ENCODE peak calls at places on chromosomes 5 and 9, in six cellular contexts. M is IMR-90, K is mesenchymal stem cell, J is H1, Y is H9, F is trophoblast cell. P is an unnamed sample.
A peak's percentile ranks its signal among the peaks of the same experiment; 100 is the strongest.

GRCh38 chr9:12975496-12975895 is 200.7 kb downstream of the LURAP1L start:
- DNase-seq in K (no peak), J (no peak), M (no peak), Y (no peak), F (no peak), P (no peak)

GRCh38 chr9:104836235-104836634 is 72.3 kb downstream of the NIPSNAP3B start:
- DNase-seq in J (no peak), M (peak; percentile 15), Y (no peak), F (no peak), K (peak; percentile 61), P (no peak)

GRCh38 chr5:134845335-134845851 is 375 bp upstream of the C5orf24 start:
- DNase-seq in K (no peak), M (peak; percentile 59), F (no peak), Y (no peak), J (no peak), P (no peak)

GRCh38 chr5:56456002-56456401 is 222.9 kb upstream of the ANKRD55 start:
- DNase-seq in M (peak; percentile 76), K (peak; percentile 19), J (no peak), F (no peak), Y (no peak), P (no peak)

GRCh38 chr5:133817456-133817855 is 151.0 kb downstream of the C5orf15 start:
- DNase-seq in K (no peak), Y (no peak), F (no peak), M (no peak), J (no peak), P (no peak)

GRCh38 chr5:41793156-41793770 is 77.0 kb downstream of the OXCT1 start:
- DNase-seq in K (peak; percentile 80), F (no peak), Y (no peak), J (no peak), M (peak; percentile 93), P (no peak)

GRCh38 chr5:22577006-22577405 is 276.1 kb downstream of the CDH12 start:
- DNase-seq in K (no peak), F (no peak), Y (no peak), J (no peak), M (no peak), P (no peak)

GRCh38 chr5:33662721-33663435 is 222.1 kb downstream of the TARS1 start:
- DNase-seq in Y (no peak), J (no peak), F (no peak), M (peak; percentile 76), K (no peak), P (no peak)

GRCh38 chr5:11384441-11385250 is 519.6 kb downstream of the CTNND2 start:
- DNase-seq in J (peak; percentile 62), K (no peak), F (no peak), Y (peak; percentile 39), M (no peak), P (no peak)

GRCh38 chr9:35729700-35730485 is 2.1 kb downstream of the TLN1 start:
- DNase-seq in M (peak; percentile 91), K (peak; percentile 90), J (no peak), F (no peak), Y (peak; percentile 56), P (peak; percentile 31)

GRCh38 chr5:38518341-38518740 is 38.1 kb downstream of the LIFR start:
- DNase-seq in M (peak; percentile 59), J (no peak), K (no peak), Y (no peak), F (no peak), P (no peak)

GRCh38 chr5:52665544-52665943 is 122.2 kb upstream of the ITGA1 start:
- DNase-seq in F (no peak), Y (no peak), K (peak; percentile 66), J (no peak), M (peak; percentile 1), P (no peak)

GRCh38 chr5:172846677-172847076 is 12.6 kb downstream of the ERGIC1 start:
- DNase-seq in J (no peak), F (no peak), M (no peak), K (peak; percentile 32), Y (no peak), P (no peak)

GRCh38 chr5:56838409-56839039 is 23.2 kb downstream of the MAP3K1 start:
- DNase-seq in M (peak; percentile 74), J (no peak), K (peak; percentile 87), F (no peak), Y (no peak), P (peak; percentile 45)

DNA sequence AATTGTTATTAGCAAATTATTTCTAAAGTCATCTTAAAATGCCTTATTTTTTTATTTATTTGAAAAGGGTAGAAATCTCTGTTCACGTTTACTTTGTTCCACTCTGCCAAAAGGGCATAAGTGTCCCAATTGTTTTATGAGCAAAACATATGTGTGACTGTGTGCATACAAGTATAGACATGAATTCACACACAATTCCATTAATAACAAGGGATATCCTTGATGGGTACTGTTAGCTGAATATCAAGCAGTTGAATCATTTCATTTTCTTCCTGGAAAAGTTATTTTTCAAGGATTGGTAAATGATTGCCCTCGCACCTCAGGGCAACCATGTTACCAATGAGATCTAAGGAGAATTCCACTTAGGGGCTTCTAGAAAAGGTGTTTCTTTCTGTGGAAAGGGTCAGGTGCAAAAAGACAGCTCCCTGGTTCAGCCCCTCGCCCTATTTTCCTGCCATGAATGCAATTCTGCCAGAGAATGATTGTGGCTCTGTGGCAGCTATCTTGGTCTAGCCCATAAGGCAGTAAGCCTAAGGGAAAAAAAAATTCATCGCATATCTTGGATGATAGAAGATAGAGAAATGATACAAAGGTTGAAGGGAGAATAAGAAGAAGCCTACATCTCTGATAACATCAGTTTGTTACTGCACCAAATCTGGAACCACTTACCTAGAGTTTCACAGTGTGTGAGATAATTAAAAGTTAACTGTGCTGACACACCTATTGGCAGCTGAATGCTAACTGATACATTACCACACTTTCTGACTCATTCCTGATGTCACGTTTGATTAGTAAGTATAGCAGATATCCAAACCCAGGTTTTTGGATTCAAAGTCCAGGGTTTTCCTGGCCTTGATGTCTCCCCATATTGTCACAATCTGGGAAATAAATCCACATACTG is 91.8 kb upstream of the TAF11L2 start:
- DNase-seq in M (peak; percentile 25), Y (no peak), K (no peak), F (peak; percentile 16), J (no peak), P (no peak)
- H3K14ac ChIP-seq in M (no peak overlapping the region), Y (no peak overlapping the region), K (no peak overlapping the region), F (no peak overlapping the region), J (no peak overlapping the region), P (no peak overlapping the region)

GRCh38 chr5:138951091-138951985 is 76.2 kb upstream of the LRRTM2 start:
- DNase-seq in K (no peak), F (no peak), J (no peak), M (no peak), Y (no peak), P (no peak)
- H3K14ac ChIP-seq in K (no peak overlapping the region), F (no peak overlapping the region), J (no peak overlapping the region), M (no peak overlapping the region), Y (no peak overlapping the region), P (no peak overlapping the region)

GRCh38 chr5:944992-945685 is 52.5 kb downstream of the TRIP13 start:
- DNase-seq in J (peak; percentile 28), Y (no peak), F (no peak), K (peak; percentile 23), M (no peak), P (no peak)
- H3K14ac ChIP-seq in J (no peak overlapping the region), Y (peak overlapping the region; percentile 58), F (no peak overlapping the region), K (no peak overlapping the region), M (no peak overlapping the region), P (no peak overlapping the region)

GRCh38 chr9:110801426-110801825 is 132.8 kb downstream of the MUSK start:
- DNase-seq in M (no peak), F (no peak), K (no peak), J (no peak), Y (no peak), P (no peak)
- H3K14ac ChIP-seq in M (peak overlapping the region; percentile 91), F (no peak overlapping the region), K (no peak overlapping the region), J (no peak overlapping the region), Y (no peak overlapping the region), P (no peak overlapping the region)

GRCh38 chr9:108746001-108746400 is 109.8 kb downstream of the ACTL7B start:
- DNase-seq in F (no peak), M (no peak), Y (no peak), K (no peak), J (no peak), P (no peak)
- H3K14ac ChIP-seq in F (no peak overlapping the region), M (no peak overlapping the region), Y (no peak overlapping the region), K (no peak overlapping the region), J (no peak overlapping the region), P (no peak overlapping the region)

GRCh38 chr5:146718628-146719027 is 159.9 kb downstream of the PPP2R2B start:
- DNase-seq in F (no peak), Y (no peak), J (no peak), M (no peak), K (no peak), P (no peak)
- H3K14ac ChIP-seq in F (no peak overlapping the region), Y (no peak overlapping the region), J (no peak overlapping the region), M (no peak overlapping the region), K (no peak overlapping the region), P (no peak overlapping the region)

GRCh38 chr9:116494815-116495634 is 192.1 kb upstream of the TRIM32 start:
- DNase-seq in F (peak; percentile 38), J (peak; percentile 74), M (no peak), Y (peak; percentile 65), K (no peak), P (no peak)
- H3K14ac ChIP-seq in F (no peak overlapping the region), J (no peak overlapping the region), M (no peak overlapping the region), Y (no peak overlapping the region), K (no peak overlapping the region), P (no peak overlapping the region)

GRCh38 chr5:122287101-122287500 is 24.9 kb upstream of the SNCAIP start:
- DNase-seq in J (no peak), K (peak; percentile 11), Y (no peak), M (no peak), F (no peak), P (no peak)
- H3K14ac ChIP-seq in J (no peak overlapping the region), K (no peak overlapping the region), Y (no peak overlapping the region), M (no peak overlapping the region), F (no peak overlapping the region), P (no peak overlapping the region)

DNA sequence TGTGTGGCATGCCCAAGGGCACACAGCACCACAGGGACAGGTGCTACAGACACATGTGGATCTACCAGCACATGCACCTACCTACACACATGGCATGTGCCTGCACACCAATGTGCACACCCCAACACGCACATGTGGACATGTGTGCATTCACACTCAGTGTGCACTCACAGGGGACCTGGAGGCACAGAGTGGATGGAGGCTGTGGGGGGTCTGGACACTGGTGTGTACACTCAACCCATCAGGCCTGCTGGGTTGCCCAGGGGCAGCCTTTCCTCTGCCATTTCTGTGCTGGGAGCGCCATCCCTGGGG is 1.7 kb downstream of the CRB2 start:
- DNase-seq in F (no peak), Y (no peak), M (no peak), J (no peak), K (no peak), P (no peak)
- H3K14ac ChIP-seq in F (peak overlapping the region; percentile 5), Y (no peak overlapping the region), M (no peak overlapping the region), J (no peak overlapping the region), K (no peak overlapping the region), P (peak overlapping the region; percentile 50)